ENCODE peak calls at places on chromosomes 4 and X, in ten cellular contexts. I is AG10803; Q is kidney; B is GM13976; K is fibroblast of pulmonary artery; H is HCT116; T is neural crest cell; A is vagina; M is A549; P is CD4-positive, alpha-beta T cell. D is an unnamed sample.

GRCh38 chrX:48613502-48614160 is 16.3 kb downstream of the WDR13 start:
- DNase-seq in I (peak), Q (no peak), B (no peak), K (no peak), H (no peak), T (no peak), A (no peak), M (no peak), P (no peak), D (no peak)

GRCh38 chr4:7546152-7546808 is 111.5 kb upstream of the PSAPL1 start:
- DNase-seq in I (no peak), Q (peak), B (no peak), K (no peak), H (no peak), T (no peak), A (no peak), M (no peak), P (no peak), D (no peak)

GRCh38 chr4:138736362-138736761 is 279.2 kb upstream of the NOCT start:
- DNase-seq in I (peak), Q (no peak), B (no peak), K (peak), H (no peak), T (no peak), A (no peak), M (no peak), P (no peak), D (no peak)

GRCh38 chrX:85017721-85018120 is 14.0 kb downstream of the APOOL start:
- DNase-seq in I (peak), Q (no peak), B (no peak), K (peak), H (no peak), T (no peak), A (no peak), M (no peak), P (no peak), D (no peak)

GRCh38 chr4:184074989-184075388 is 142.7 kb downstream of the ENPP6 start:
- DNase-seq in I (no peak), Q (no peak), B (no peak), K (no peak), H (no peak), T (no peak), A (no peak), M (no peak), P (no peak), D (no peak)

GRCh38 chr4:78749972-78750727 is 26.0 kb upstream of the BMP2K start:
- DNase-seq in I (peak), Q (no peak), B (no peak), K (peak), H (no peak), T (no peak), A (no peak), M (no peak), P (no peak), D (no peak)

GRCh38 chr4:172962564-172963353 is 205.9 kb upstream of the GALNT7 start:
- DNase-seq in I (peak), Q (no peak), B (no peak), K (peak), H (no peak), T (no peak), A (no peak), M (peak), P (no peak), D (no peak)

GRCh38 chr4:102678695-102679335 is 82.0 kb downstream of the MANBA start:
- DNase-seq in I (no peak), Q (no peak), B (no peak), K (no peak), H (no peak), T (no peak), A (no peak), M (no peak), P (no peak), D (peak)

GRCh38 chr4:13173974-13174373 is 310.2 kb downstream of the RAB28 start:
- DNase-seq in I (peak), Q (peak), B (no peak), K (peak), H (no peak), T (no peak), A (peak), M (no peak), P (no peak), D (no peak)

GRCh38 chr4:5267418-5267817 is 216.1 kb downstream of the STK32B start:
- DNase-seq in I (peak), Q (no peak), B (no peak), K (no peak), H (no peak), T (no peak), A (no peak), M (no peak), P (no peak), D (no peak)

GRCh38 chr4:123421227-123421941 is 24.8 kb downstream of the SPRY1 start:
- DNase-seq in I (no peak), Q (no peak), B (no peak), K (peak), H (no peak), T (no peak), A (no peak), M (no peak), P (no peak), D (no peak)

GRCh38 chr4:10054571-10055041 is 33.3 kb upstream of the SLC2A9 start:
- DNase-seq in I (no peak), Q (no peak), B (no peak), K (peak), H (no peak), T (no peak), A (peak), M (no peak), P (no peak), D (no peak)

GRCh38 chrX:44503550-44503949 is 39.1 kb downstream of the FUNDC1 start:
- DNase-seq in I (no peak), Q (no peak), B (no peak), K (no peak), H (no peak), T (no peak), A (no peak), M (no peak), P (no peak), D (no peak)

GRCh38 chrX:119477812-119478232 is 9.6 kb downstream of the SLC25A5 start:
- DNase-seq in I (peak), Q (no peak), B (no peak), K (peak), H (no peak), T (no peak), A (no peak), M (peak), P (no peak), D (peak)

GRCh38 chr4:5900844-5901243 is 8.0 kb upstream of the CRMP1 start:
- DNase-seq in I (no peak), Q (no peak), B (no peak), K (no peak), H (no peak), T (no peak), A (no peak), M (no peak), P (no peak), D (no peak)

GRCh38 chr4:181138116-181138515 is 1105.1 kb upstream of the TENM3 start:
- DNase-seq in I (no peak), Q (no peak), B (no peak), K (no peak), H (no peak), T (no peak), A (no peak), M (no peak), P (no peak), D (no peak)

DNA sequence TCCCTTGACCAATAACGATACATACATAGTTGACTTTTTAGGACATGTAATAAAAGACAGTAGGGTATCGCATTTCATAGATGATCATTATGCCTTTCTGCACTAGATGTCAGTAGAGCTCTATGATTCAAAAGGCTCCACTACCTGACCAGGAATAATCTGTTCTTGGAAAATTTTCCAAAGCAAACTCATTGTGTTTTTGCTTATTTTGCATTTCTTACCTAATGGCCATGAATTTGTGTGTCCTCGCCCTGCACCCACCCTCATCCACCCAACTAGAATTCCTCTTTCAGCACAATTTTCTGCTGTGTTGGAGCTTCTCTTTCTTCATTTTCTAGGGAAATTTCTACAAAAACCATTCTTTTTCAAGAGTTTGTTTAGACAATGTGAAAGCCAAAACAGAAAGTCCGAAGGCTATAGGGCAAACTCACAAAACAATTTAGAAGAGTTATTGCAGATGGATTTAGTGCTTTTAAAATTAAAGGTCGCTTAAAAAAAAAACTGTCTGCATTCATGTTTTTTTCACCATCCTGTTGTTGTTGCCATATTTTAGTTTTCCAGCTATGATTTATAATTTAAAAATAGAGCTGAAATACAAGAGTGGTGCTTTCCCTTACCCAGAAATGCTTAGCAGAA is 183.6 kb downstream of the SPATA18 start:
- DNase-seq in I (peak), Q (no peak), B (no peak), K (peak), H (peak), T (no peak), A (no peak), M (peak), P (no peak), D (no peak)
- TF ChIP-seq CTCF in I (peak), Q (peak), B (no peak), K (peak), H (peak), T (peak), A (peak), M (peak), P (no peak), D (no peak)

GRCh38 chrX:123422875-123423274 is 238.8 kb downstream of the GRIA3 start:
- DNase-seq in I (peak), Q (no peak), B (no peak), K (peak), H (no peak), T (peak), A (no peak), M (peak), P (no peak), D (peak)
- TF ChIP-seq CTCF in I (peak), Q (peak), B (peak), K (peak), H (peak), T (peak), A (no peak), M (peak), P (no peak), D (peak)

GRCh38 chr4:89803915-89804314 is 33.0 kb downstream of the SNCA start:
- DNase-seq in I (no peak), Q (no peak), B (no peak), K (no peak), H (no peak), T (no peak), A (no peak), M (no peak), P (no peak), D (no peak)
- TF ChIP-seq CTCF in I (no peak), Q (no peak), B (no peak), K (no peak), H (no peak), T (no peak), A (no peak), M (no peak), P (no peak), D (no peak)

GRCh38 chrX:3820170-3820569 is 106.7 kb upstream of the PRKX start:
- DNase-seq in I (peak), Q (no peak), B (no peak), K (peak), H (no peak), T (no peak), A (no peak), M (no peak), P (no peak), D (no peak)

GRCh38 chrX:3811331-3812311 is 98.2 kb upstream of the PRKX start:
- DNase-seq in I (peak), Q (no peak), B (peak), K (peak), H (peak), T (no peak), A (no peak), M (peak), P (peak), D (peak)

DNA sequence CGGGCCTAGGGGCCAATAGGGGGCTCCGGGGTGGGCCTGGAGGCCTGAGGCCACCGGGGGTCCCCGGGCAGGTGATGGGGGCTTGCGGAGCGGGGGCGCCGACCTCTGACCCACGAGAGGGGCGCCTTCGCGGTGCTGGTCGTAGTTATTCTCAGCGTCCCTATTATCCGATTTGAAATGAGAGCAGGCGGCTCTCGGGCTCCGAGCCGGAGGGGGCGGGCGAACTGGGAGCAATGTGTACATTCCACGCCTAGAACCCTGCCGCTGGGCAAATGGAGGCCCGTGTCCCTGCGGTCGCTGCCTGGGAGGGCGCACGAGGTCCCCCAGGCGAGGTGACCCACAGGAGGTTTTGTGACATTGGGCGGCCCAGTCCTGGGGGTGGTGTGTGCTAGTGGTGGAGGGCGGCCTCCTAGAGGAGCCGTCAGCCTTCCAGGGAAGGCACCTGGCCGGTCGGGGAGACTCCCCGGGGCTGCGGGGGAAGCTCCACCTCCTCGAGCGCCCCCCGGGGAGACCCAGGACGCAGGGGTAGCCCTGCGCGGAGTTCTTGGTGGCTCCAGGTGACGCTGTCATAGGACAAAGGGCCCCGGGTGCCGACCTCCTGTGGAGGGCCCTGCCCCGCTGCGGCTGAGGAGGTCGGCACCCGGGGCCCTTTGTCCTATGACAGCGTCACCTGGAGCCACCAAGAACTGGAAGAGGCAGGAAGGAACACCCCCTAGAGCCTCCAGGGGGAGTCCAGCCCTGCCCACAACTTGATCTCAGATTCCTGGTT is 102.6 kb upstream of the PRKX start:
- DNase-seq in I (peak), Q (peak), B (peak), K (peak), H (peak), T (peak), A (no peak), M (peak), P (peak), D (peak)
- TF ChIP-seq CTCF in I (peak), Q (peak), B (no peak), K (no peak), H (no peak), T (peak), A (no peak), M (no peak), P (no peak), D (no peak)

GRCh38 chr4:182582245-182582644 is 334.9 kb downstream of the DCTD start:
- DNase-seq in I (no peak), Q (no peak), B (no peak), K (no peak), H (no peak), T (no peak), A (no peak), M (no peak), P (no peak), D (no peak)

GRCh38 chr4:182584016-182584415 is 333.2 kb downstream of the DCTD start:
- DNase-seq in I (no peak), Q (no peak), B (no peak), K (no peak), H (no peak), T (no peak), A (no peak), M (no peak), P (no peak), D (no peak)

GRCh38 chr4:182589100-182589499 is 328.1 kb downstream of the DCTD start:
- DNase-seq in I (no peak), Q (no peak), B (no peak), K (no peak), H (no peak), T (no peak), A (no peak), M (no peak), P (no peak), D (no peak)

GRCh38 chr4:182585321-182585720 is 331.9 kb downstream of the DCTD start:
- DNase-seq in I (no peak), Q (no peak), B (no peak), K (no peak), H (no peak), T (no peak), A (no peak), M (no peak), P (no peak), D (no peak)
- TF ChIP-seq CTCF in I (no peak), Q (no peak), B (no peak), K (no peak), H (no peak), T (no peak), A (no peak), M (no peak), P (no peak), D (no peak)

GRCh38 chrX:10172867-10173266 is 16.1 kb downstream of the CLCN4 start:
- DNase-seq in I (peak), Q (no peak), B (no peak), K (no peak), H (no peak), T (no peak), A (no peak), M (no peak), P (no peak), D (no peak)
- TF ChIP-seq CTCF in I (no peak), Q (no peak), B (no peak), K (no peak), H (no peak), T (no peak), A (no peak), M (no peak), P (no peak), D (no peak)

GRCh38 chr4:163330828-163331628 is 1.4 kb downstream of the NPY1R start:
- DNase-seq in I (no peak), Q (peak), B (no peak), K (no peak), H (no peak), T (no peak), A (no peak), M (no peak), P (no peak), D (no peak)

GRCh38 chr4:163335384-163335783 is 3.0 kb upstream of the NPY1R start:
- DNase-seq in I (no peak), Q (no peak), B (no peak), K (no peak), H (no peak), T (no peak), A (no peak), M (no peak), P (no peak), D (no peak)

GRCh38 chr4:163332526-163333405 is at the start of gene NPY1R:
- DNase-seq in I (peak), Q (peak), B (peak), K (peak), H (peak), T (peak), A (no peak), M (peak), P (no peak), D (peak)

GRCh38 chr4:163331629-163332360 is 601 bp downstream of the NPY1R start:
- DNase-seq in I (peak), Q (peak), B (peak), K (peak), H (no peak), T (peak), A (no peak), M (peak), P (no peak), D (peak)
- TF ChIP-seq CTCF in I (peak), Q (no peak), B (no peak), K (peak), H (no peak), T (peak), A (no peak), M (no peak), P (no peak), D (no peak)

GRCh38 chr4:152112887-152113286 is 352.1 kb upstream of the GATB start:
- DNase-seq in I (no peak), Q (no peak), B (peak), K (no peak), H (no peak), T (no peak), A (no peak), M (no peak), P (no peak), D (no peak)
- TF ChIP-seq CTCF in I (no peak), Q (no peak), B (no peak), K (no peak), H (no peak), T (no peak), A (no peak), M (no peak), P (no peak), D (no peak)

GRCh38 chrX:140050906-140051305 is 85.6 kb upstream of the CXorf66 start:
- DNase-seq in I (peak), Q (no peak), B (no peak), K (peak), H (no peak), T (peak), A (no peak), M (no peak), P (no peak), D (no peak)
- TF ChIP-seq CTCF in I (peak), Q (no peak), B (no peak), K (peak), H (no peak), T (peak), A (no peak), M (peak), P (no peak), D (no peak)